ENCODE peak calls at places on chromosomes 1 and 21, in ten cellular contexts. H is CD8-positive, alpha-beta memory T cell; V is heart right ventricle; T is right cardiac atrium; F is neural progenitor cell; Q is BE2C; I is adrenal gland; Z is tibial nerve; P is IMR-90; W is heart left ventricle. U is an unnamed sample.

GRCh38 chr1:195568389-195568788 is 1039.9 kb downstream of the KCNT2 start:
- DNase-seq in I (no peak), F (no peak), T (no peak), V (no peak), Q (no peak), P (peak; percentile 75), H (no peak), Z (no peak), W (no peak), U (no peak)

GRCh38 chr1:1173793-1174415 is at the start of gene TTLL10:
- DNase-seq in P (no peak), F (peak; percentile 69), Z (no peak), T (no peak), I (peak; percentile 5), W (peak; percentile 7), H (peak; percentile 85), V (peak; percentile 15), Q (peak; percentile 36), U (no peak)

GRCh38 chr1:8121261-8122159 is 95.4 kb upstream of the ERRFI1 start:
- DNase-seq in V (no peak), H (no peak), Z (no peak), Q (no peak), T (peak; percentile 50), F (no peak), I (peak; percentile 92), P (peak; percentile 94), W (no peak), U (peak; percentile 74)

GRCh38 chr1:217011097-217011496 is 287.9 kb upstream of the ESRRG start:
- DNase-seq in I (no peak), Z (no peak), T (no peak), P (no peak), Q (no peak), V (no peak), W (no peak), H (no peak), F (no peak), U (no peak)

GRCh38 chr1:26570287-26570686 is 40.7 kb downstream of the RPS6KA1 start:
- DNase-seq in V (no peak), F (no peak), I (no peak), H (no peak), T (no peak), P (peak; percentile 46), W (no peak), Q (no peak), Z (no peak), U (no peak)

GRCh38 chr1:85200367-85200869 is 398 bp downstream of the SYDE2 start:
- DNase-seq in F (peak; percentile 73), H (peak; percentile 60), P (no peak), Q (peak; percentile 4), T (no peak), V (no peak), Z (peak; percentile 16), I (no peak), W (no peak), U (peak; percentile 54)

GRCh38 chr1:161709373-161709772 is 2.3 kb downstream of the FCRLA start:
- DNase-seq in Z (no peak), T (no peak), H (no peak), W (no peak), P (no peak), V (no peak), Q (no peak), I (no peak), F (no peak), U (no peak)

GRCh38 chr1:205916541-205916940 is 26.7 kb downstream of the SLC26A9 start:
- DNase-seq in H (no peak), Z (no peak), F (no peak), T (no peak), V (no peak), Q (no peak), W (no peak), I (no peak), P (peak; percentile 50), U (no peak)

GRCh38 chr1:230210326-230210978 is 143.4 kb downstream of the GALNT2 start:
- DNase-seq in H (no peak), T (no peak), Z (no peak), V (no peak), Q (no peak), W (no peak), F (no peak), I (no peak), P (peak; percentile 28), U (no peak)

DNA sequence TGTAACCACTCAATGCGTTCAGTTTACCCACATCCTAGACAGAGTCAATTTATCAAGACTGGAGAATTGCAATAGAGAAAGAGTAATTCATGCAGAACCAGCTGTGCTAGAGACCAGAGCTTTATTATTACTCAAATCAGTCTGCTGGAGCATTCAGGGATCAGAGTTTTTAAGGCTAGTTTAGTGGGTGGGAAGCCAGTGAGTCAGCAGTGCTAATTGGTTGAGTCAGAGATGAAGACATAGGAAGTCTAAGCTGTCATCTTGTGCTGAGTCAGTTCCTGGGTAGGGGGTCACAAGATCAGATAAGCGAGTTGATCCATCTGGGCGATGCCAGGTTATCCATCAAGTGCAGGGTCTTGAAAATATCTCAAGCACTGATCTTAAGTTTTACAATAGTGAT is 499.6 kb downstream of the MRPL39 start:
- DNase-seq in I (no peak), V (no peak), T (no peak), F (no peak), H (no peak), P (peak; percentile 94), W (no peak), Z (no peak), Q (peak; percentile 29), U (no peak)
- H3K9me3 ChIP-seq in I (no peaks in the 10 kb centered on the region), V (no peaks in the 10 kb centered on the region), T (no peaks in the 10 kb centered on the region), F (no peaks in the 10 kb centered on the region), H (no peaks in the 10 kb centered on the region), P (no peaks in the 10 kb centered on the region), W (no peaks in the 10 kb centered on the region), Z (no peaks in the 10 kb centered on the region), Q (no peaks in the 10 kb centered on the region), U (no peaks in the 10 kb centered on the region)

GRCh38 chr1:46410156-46411009 is 16.3 kb downstream of the FAAH start:
- DNase-seq in Z (no peak), P (peak; percentile 29), F (no peak), Q (no peak), T (peak; percentile 75), H (no peak), V (no peak), W (no peak), I (peak; percentile 86), U (no peak)

GRCh38 chr1:46412853-46413595 is 18.9 kb downstream of the FAAH start:
- DNase-seq in P (no peak), I (peak; percentile 59), W (no peak), H (no peak), V (no peak), Z (no peak), F (no peak), Q (no peak), T (no peak), U (no peak)

GRCh38 chr1:46413596-46413985 is 19.5 kb downstream of the FAAH start:
- DNase-seq in H (peak; percentile 58), Z (no peak), T (no peak), Q (no peak), W (no peak), F (peak; percentile 40), P (no peak), I (no peak), V (no peak), U (no peak)

GRCh38 chr1:46411010-46411405 is 16.9 kb downstream of the FAAH start:
- DNase-seq in F (no peak), I (peak; percentile 64), P (no peak), V (no peak), W (no peak), T (no peak), Z (no peak), H (no peak), Q (no peak), U (no peak)

DNA sequence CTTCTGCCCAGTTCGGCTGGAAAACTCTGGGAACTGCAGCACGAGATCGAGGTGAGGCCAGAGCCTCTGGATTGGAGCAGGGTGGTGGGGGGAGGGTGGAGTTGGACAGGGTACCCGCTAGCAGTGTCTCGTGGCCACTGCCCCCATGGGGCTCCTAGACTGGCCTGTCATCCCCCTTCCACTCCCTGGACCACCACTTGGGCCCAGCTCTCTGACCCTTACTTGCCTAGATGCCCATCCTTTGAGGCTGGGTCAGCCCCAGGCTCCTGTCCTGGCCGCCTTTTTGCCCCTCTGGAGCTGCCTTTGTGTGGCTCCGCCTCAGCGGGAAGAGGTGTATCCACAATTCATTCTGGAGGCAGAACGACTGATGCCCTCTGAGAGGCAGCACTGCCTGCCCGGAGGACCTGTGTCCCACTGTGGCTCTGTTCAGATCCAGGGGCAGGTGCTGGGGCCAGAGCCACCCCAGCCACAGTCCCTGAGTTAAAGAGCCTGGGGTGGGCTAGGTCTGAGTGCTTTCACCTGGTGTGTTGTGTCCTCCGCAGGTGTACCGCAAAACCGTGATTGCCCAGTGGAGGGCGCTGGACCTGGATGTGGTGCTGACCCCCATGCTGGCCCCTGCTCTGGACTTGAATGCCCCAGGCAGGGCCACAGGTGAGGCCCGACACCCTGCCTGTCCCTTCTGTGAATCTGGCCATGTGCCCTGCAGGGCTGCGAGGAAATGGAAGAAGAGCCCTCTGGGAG is 17.7 kb downstream of the FAAH start:
- DNase-seq in T (no peak), W (no peak), F (peak; percentile 30), Q (no peak), Z (no peak), V (no peak), I (no peak), P (no peak), H (no peak), U (no peak)
- H3K9me3 ChIP-seq in T (no peaks in the 10 kb centered on the region), W (no peaks in the 10 kb centered on the region), F (no peaks in the 10 kb centered on the region), Q (no peaks in the 10 kb centered on the region), Z (no peaks in the 10 kb centered on the region), V (no peaks in the 10 kb centered on the region), I (no peaks in the 10 kb centered on the region), P (no peaks in the 10 kb centered on the region), H (no peaks in the 10 kb centered on the region), U (no peaks in the 10 kb centered on the region)

GRCh38 chr21:7952648-7953047 is 2568.7 kb upstream of the TPTE start:
- DNase-seq in T (no peak), P (no peak), F (no peak), Z (no peak), W (no peak), H (no peak), V (no peak), Q (no peak), I (no peak), U (no peak)
- H3K9me3 ChIP-seq in T (peaks cover 22% of the 10 kb centered on the region), P (peaks cover 76% of the 10 kb centered on the region), F (peaks cover 93% of the 10 kb centered on the region), Z (peaks cover 99% of the 10 kb centered on the region), W (no peaks in the 10 kb centered on the region), H (peaks cover 79% of the 10 kb centered on the region), V (peaks cover 62% of the 10 kb centered on the region), Q (peaks cover 18% of the 10 kb centered on the region), I (no peaks in the 10 kb centered on the region), U (peaks cover 8% of the 10 kb centered on the region)

DNA sequence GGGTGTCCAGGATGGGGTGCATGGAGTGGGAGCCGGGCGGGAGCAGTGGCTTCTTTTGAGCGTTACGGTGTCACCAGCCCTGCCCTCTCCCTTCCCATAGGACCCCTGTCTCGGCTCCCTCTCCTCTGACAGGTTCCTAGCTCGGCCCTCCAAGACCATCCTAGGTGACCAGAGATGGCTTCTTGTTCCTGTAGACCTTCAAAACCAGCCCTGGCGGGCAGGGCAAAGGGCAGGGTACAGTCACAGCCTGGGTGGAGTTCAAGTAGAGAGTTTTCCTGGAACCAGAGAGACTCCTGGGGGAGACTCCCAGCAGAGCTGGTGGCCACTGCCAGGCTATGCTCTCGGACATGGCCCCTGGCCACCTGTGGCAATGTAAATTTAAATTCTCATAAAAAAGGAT is 345.6 kb upstream of the AJAP1 start:
- DNase-seq in F (no peak), Z (no peak), W (no peak), H (no peak), Q (no peak), I (no peak), P (no peak), V (no peak), T (no peak), U (no peak)
- H3K9me3 ChIP-seq in F (peaks cover 8% of the 10 kb centered on the region), Z (peaks cover 4% of the 10 kb centered on the region), W (no peaks in the 10 kb centered on the region), H (no peaks in the 10 kb centered on the region), Q (no peaks in the 10 kb centered on the region), I (no peaks in the 10 kb centered on the region), P (peaks cover 52% of the 10 kb centered on the region), V (no peaks in the 10 kb centered on the region), T (no peaks in the 10 kb centered on the region), U (no peaks in the 10 kb centered on the region)

GRCh38 chr1:101363891-101364318 is 127.1 kb downstream of the S1PR1 start:
- DNase-seq in F (no peak), V (no peak), Z (no peak), H (no peak), W (no peak), Q (no peak), P (no peak), T (no peak), I (no peak), U (no peak)
- H3K9me3 ChIP-seq in F (no peaks in the 10 kb centered on the region), V (no peaks in the 10 kb centered on the region), Z (no peaks in the 10 kb centered on the region), H (no peaks in the 10 kb centered on the region), W (no peaks in the 10 kb centered on the region), Q (no peaks in the 10 kb centered on the region), P (no peaks in the 10 kb centered on the region), T (no peaks in the 10 kb centered on the region), I (no peaks in the 10 kb centered on the region), U (no peaks in the 10 kb centered on the region)

U was measured in thyroid gland.